ENCODE peak calls at places on chromosomes 5 and 9, in six cellular contexts. G is transverse colon, A is HepG2, F is K562, J is stomach, W is A549. X is an unnamed sample.

GRCh38 chr9:14902561-14902960 is 7.7 kb downstream of the FREM1 start:
- DNase-seq in A (no peak), G (no peak), J (no peak), F (no peak), W (no peak), X (no peak)

GRCh38 chr5:132046915-132047314 is 13.5 kb upstream of the IL3 start:
- DNase-seq in G (no peak), F (no peak), W (no peak), J (no peak), A (no peak), X (no peak)

GRCh38 chr5:109805472-109805871 is 115.7 kb downstream of the MAN2A1 start:
- DNase-seq in A (no peak), J (no peak), G (no peak), F (no peak), W (no peak), X (no peak)

GRCh38 chr5:154286557-154286956 is 96.0 kb downstream of the GALNT10 start:
- DNase-seq in W (no peak), G (no peak), A (peak), F (no peak), J (no peak), X (no peak)

GRCh38 chr5:12805165-12805698 is 901.0 kb upstream of the CTNND2 start:
- DNase-seq in F (no peak), A (no peak), W (no peak), G (no peak), J (no peak), X (no peak)

GRCh38 chr5:143495823-143496275 is 92.4 kb upstream of the NR3C1 start:
- DNase-seq in F (no peak), W (peak), A (no peak), J (no peak), G (no peak), X (no peak)

GRCh38 chr9:81595887-81596558 is 93.3 kb downstream of the TLE1 start:
- DNase-seq in W (no peak), A (no peak), J (no peak), G (no peak), F (no peak), X (no peak)

GRCh38 chr9:118418887-118419620 is 714.9 kb downstream of the TLR4 start:
- DNase-seq in J (no peak), G (peak), A (no peak), W (peak), F (no peak), X (no peak)

GRCh38 chr5:165029471-165029870 is 1524.1 kb downstream of the MAT2B start:
- DNase-seq in G (peak), J (no peak), F (no peak), A (peak), W (no peak), X (no peak)

GRCh38 chr5:138141734-138142133 is 2.5 kb upstream of the NME5 start:
- DNase-seq in A (no peak), G (no peak), W (no peak), F (no peak), J (no peak), X (no peak)

GRCh38 chr5:53323943-53324642 is 156.3 kb upstream of the FST start:
- DNase-seq in G (no peak), F (no peak), W (no peak), J (no peak), A (peak), X (no peak)

GRCh38 chr9:123742009-123742767 is 187.7 kb downstream of the DENND1A start:
- DNase-seq in F (no peak), W (no peak), G (no peak), A (peak), J (no peak), X (peak)

GRCh38 chr5:54013556-54014157 is 296.7 kb downstream of the ARL15 start:
- DNase-seq in G (peak), W (no peak), J (no peak), A (no peak), F (peak), X (no peak)

GRCh38 chr9:117184173-117184572 is 230.7 kb downstream of the ASTN2 start:
- DNase-seq in F (no peak), J (no peak), G (no peak), A (no peak), W (no peak), X (no peak)

GRCh38 chr5:98904786-98905185 is 24.0 kb downstream of the CHD1 start:
- DNase-seq in A (no peak), J (no peak), G (no peak), F (no peak), W (no peak), X (no peak)

GRCh38 chr5:91194861-91195460 is 188.2 kb downstream of the ARRDC3 start:
- DNase-seq in G (peak), A (no peak), J (no peak), W (no peak), F (no peak), X (no peak)

GRCh38 chr5:60333103-60333502 is 366.9 kb downstream of the DEPDC1B start:
- DNase-seq in G (no peak), A (no peak), J (no peak), F (no peak), W (no peak), X (no peak)

GRCh38 chr5:170273968-170274710 is 23.4 kb downstream of the LCP2 start:
- DNase-seq in J (peak), W (peak), F (no peak), A (no peak), G (no peak), X (peak)

GRCh38 chr9:98851730-98852462 is 44.4 kb downstream of the GALNT12 start:
- DNase-seq in J (no peak), F (no peak), G (no peak), A (no peak), W (no peak), X (no peak)

GRCh38 chr5:147483197-147483790 is 26.6 kb downstream of the DPYSL3 start:
- DNase-seq in A (no peak), W (no peak), F (no peak), J (no peak), G (no peak), X (no peak)

GRCh38 chr5:17713301-17713700 is 79.0 kb downstream of the TAF11L14 start:
- DNase-seq in G (no peak), A (no peak), J (no peak), F (no peak), W (peak), X (no peak)

GRCh38 chr5:93716453-93716852 is 24.9 kb downstream of the POU5F2 start:
- DNase-seq in W (no peak), A (no peak), G (no peak), F (no peak), J (no peak), X (no peak)

GRCh38 chr9:6986416-6986815 is 228.6 kb downstream of the KDM4C start:
- DNase-seq in J (no peak), G (no peak), W (no peak), F (no peak), A (peak), X (no peak)

GRCh38 chr5:21654-22233 is 70.2 kb upstream of the PLEKHG4B start:
- DNase-seq in A (no peak), J (no peak), G (no peak), F (no peak), W (peak), X (no peak)

GRCh38 chr9:112553256-112553826 is 66.7 kb downstream of the KIAA1958 start:
- DNase-seq in A (no peak), J (peak), W (no peak), F (no peak), G (no peak), X (no peak)

GRCh38 chr5:178338750-178339144 is 106.1 kb upstream of the PHYKPL start:
- DNase-seq in J (no peak), G (no peak), A (no peak), W (no peak), F (no peak), X (no peak)

GRCh38 chr9:86413966-86414880 is 60.0 kb upstream of the TUT7 start:
- DNase-seq in W (no peak), F (peak), A (peak), G (no peak), J (no peak), X (no peak)

GRCh38 chr9:6545017-6545691 is 100.4 kb downstream of the GLDC start:
- DNase-seq in F (no peak), W (no peak), G (no peak), A (no peak), J (no peak), X (no peak)

GRCh38 chr9:567128-567745 is 274.3 kb upstream of the DMRT1 start:
- DNase-seq in G (no peak), J (no peak), F (no peak), A (no peak), W (no peak), X (no peak)

GRCh38 chr5:95358320-95358719 is 32.8 kb upstream of the FAM81B start:
- DNase-seq in F (no peak), A (no peak), G (no peak), W (no peak), J (no peak), X (no peak)

GRCh38 chr9:93198839-93199625 is 15.1 kb downstream of the WNK2 start:
- DNase-seq in W (no peak), J (no peak), F (no peak), G (peak), A (no peak), X (no peak)

GRCh38 chr5:43639566-43639965 is 36.6 kb downstream of the NNT start:
- DNase-seq in A (no peak), F (no peak), W (no peak), G (no peak), J (no peak), X (no peak)

GRCh38 chr5:75461679-75462078 is 49.8 kb downstream of the CERT1 start:
- DNase-seq in A (no peak), W (no peak), F (no peak), J (no peak), G (no peak), X (no peak)

GRCh38 chr5:112511920-112512319 is 92.8 kb upstream of the EPB41L4A start:
- DNase-seq in J (no peak), W (no peak), G (no peak), A (no peak), F (no peak), X (no peak)

GRCh38 chr9:113620016-113620376 is 156.5 kb downstream of the RGS3 start:
- DNase-seq in W (no peak), F (no peak), A (no peak), J (no peak), G (no peak), X (no peak)

GRCh38 chr5:84637662-84638375 is 253.1 kb upstream of the EDIL3 start:
- DNase-seq in A (no peak), J (no peak), F (no peak), W (no peak), G (no peak), X (no peak)
- TF ChIP-seq EP300 in A (no peak), J (no peak), F (no peak), W (no peak), G (no peak), X (no peak)

GRCh38 chr5:3597727-3598082 is 2.1 kb downstream of the IRX1 start:
- DNase-seq in J (no peak), W (no peak), G (no peak), F (no peak), A (no peak), X (no peak)

GRCh38 chr5:3594514-3595101 is 1.0 kb upstream of the IRX1 start:
- DNase-seq in G (no peak), F (no peak), J (no peak), A (no peak), W (no peak), X (no peak)

GRCh38 chr5:3597002-3597726 is 1.5 kb downstream of the IRX1 start:
- DNase-seq in G (no peak), F (no peak), J (no peak), A (no peak), W (no peak), X (no peak)

GRCh38 chr5:3595102-3595961 is at the start of gene IRX1:
- DNase-seq in F (no peak), J (no peak), W (no peak), G (no peak), A (no peak), X (no peak)

DNA sequence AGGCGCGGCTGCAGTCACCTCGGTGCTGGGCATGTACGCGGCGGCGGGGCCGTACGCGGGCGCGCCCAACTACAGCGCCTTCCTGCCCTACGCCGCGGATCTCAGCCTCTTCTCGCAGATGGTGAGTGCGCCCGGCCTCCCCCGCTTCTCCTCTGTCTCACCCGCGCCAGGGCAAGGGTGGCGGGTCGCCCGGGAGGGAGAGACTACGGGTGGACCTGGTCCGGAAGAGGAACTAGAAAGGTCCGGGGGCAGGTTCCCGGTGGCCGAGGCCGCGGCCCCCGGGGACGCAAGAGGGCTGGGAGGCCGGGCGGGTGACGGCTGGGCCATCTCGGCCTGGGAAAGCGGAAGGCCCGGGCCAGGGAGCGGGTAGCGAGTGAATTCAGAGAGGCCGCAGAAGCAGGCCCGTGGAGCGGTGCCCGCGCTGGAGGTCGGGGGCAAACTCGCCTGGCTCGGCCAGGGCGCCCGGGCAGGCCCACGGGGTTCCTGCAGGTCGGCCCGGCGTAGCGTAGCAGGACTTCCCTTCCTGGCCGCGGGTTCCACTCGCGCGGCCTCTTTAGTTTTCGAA is 711 bp downstream of the IRX1 start:
- DNase-seq in A (no peak), F (no peak), W (no peak), G (no peak), J (no peak), X (no peak)
- H3K4me3 ChIP-seq in A (no peak), F (no peak), W (no peak), G (no peak), J (no peak), X (no peak)

GRCh38 chr5:66867622-66868322 is 271.6 kb downstream of the MAST4 start:
- DNase-seq in G (no peak), A (no peak), F (no peak), J (no peak), W (no peak), X (no peak)
- TF ChIP-seq EP300 in G (no peak), A (no peak), F (no peak), J (no peak), W (no peak), X (no peak)

DNA sequence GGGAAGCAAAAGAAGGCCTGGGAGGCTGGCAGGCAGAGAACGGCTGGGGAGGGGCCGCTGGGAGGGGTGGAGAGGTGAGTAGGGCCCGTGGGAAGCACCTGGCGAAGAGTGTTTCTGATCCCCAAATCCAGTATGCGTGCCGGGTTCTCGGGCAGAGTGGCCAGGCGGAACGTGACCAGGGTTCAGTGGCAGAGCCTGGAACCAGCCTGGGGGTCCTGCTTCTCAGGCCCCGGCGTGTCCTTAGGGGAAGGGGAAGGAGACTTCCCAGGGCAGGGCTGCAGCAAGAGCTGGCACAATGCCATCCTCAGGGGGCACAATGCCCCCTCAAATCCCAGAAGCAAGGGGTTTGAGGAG is 25.5 kb upstream of the IER5L start:
- DNase-seq in G (no peak), W (no peak), A (no peak), J (no peak), F (no peak), X (no peak)
- H3K4me3 ChIP-seq in G (no peak), W (peak), A (no peak), J (peak), F (peak), X (peak)

GRCh38 chr5:108619815-108620214 is 127.9 kb upstream of the FER start:
- DNase-seq in G (no peak), W (no peak), A (no peak), F (no peak), J (no peak), X (no peak)

GRCh38 chr5:108629779-108630178 is 117.9 kb upstream of the FER start:
- DNase-seq in W (no peak), F (no peak), J (no peak), A (no peak), G (no peak), X (no peak)

GRCh38 chr5:108620516-108620915 is 127.2 kb upstream of the FER start:
- DNase-seq in W (no peak), F (no peak), A (no peak), G (no peak), J (no peak), X (no peak)

GRCh38 chr5:108623826-108624225 is 123.9 kb upstream of the FER start:
- DNase-seq in G (no peak), F (no peak), J (no peak), A (no peak), W (no peak), X (no peak)

DNA sequence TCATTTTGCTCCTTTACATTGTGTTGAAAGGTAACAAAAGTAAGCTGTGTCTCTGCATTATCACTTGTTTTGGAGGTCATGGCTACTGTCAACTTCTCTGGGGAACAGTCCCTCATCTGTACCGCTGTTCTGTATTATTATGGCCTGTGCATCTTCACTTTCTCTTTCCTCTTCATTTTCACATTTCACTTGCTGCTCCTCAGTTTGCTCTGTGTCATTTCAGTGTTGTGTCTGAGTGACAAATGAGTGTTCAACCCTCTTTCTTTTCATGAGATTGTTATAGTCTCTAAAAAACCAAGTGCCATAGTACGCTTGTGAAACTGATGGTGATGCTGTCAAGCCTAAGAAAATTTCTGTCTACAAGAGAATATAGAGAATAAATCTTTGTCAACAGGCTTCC is 122.0 kb upstream of the FER start:
- DNase-seq in J (no peak), A (no peak), G (no peak), F (no peak), W (no peak), X (no peak)
- TF ChIP-seq EP300 in J (no peak), A (no peak), G (no peak), F (no peak), W (no peak), X (no peak)

GRCh38 chr9:34629492-34629809 is 585 bp upstream of the ARID3C start:
- DNase-seq in G (no peak), F (no peak), W (no peak), A (no peak), J (no peak), X (no peak)
- H3K4me3 ChIP-seq in G (no peak), F (no peak), W (peak), A (no peak), J (peak), X (peak)

X was measured in sigmoid colon.